ENCODE peak calls at places on chromosomes 1 and 21, in five cellular contexts. One of them, this sample, is unnamed.

GRCh38 chr1:84653130-84653680 is 37.1 kb downstream of the SSX2IP start:
- DNase-seq in activated T-cell treated with anti-CD3 and anti-CD28 coated beads for 1 hour: no peak
- DNase-seq in HAP-1: no peak
- DNase-seq in astrocyte of the spinal cord: peak
- DNase-seq in cardiac muscle cell: no peak
- DNase-seq in this sample: no peak

GRCh38 chr1:101257500-101258325 is 20.9 kb downstream of the S1PR1 start:
- DNase-seq in activated T-cell treated with anti-CD3 and anti-CD28 coated beads for 1 hour: no peak
- DNase-seq in HAP-1: no peak
- DNase-seq in astrocyte of the spinal cord: no peak
- DNase-seq in cardiac muscle cell: no peak
- DNase-seq in this sample: no peak

GRCh38 chr1:203556047-203556851 is 62.3 kb downstream of the OPTC start:
- DNase-seq in activated T-cell treated with anti-CD3 and anti-CD28 coated beads for 1 hour: no peak
- DNase-seq in HAP-1: peak
- DNase-seq in astrocyte of the spinal cord: peak
- DNase-seq in cardiac muscle cell: peak
- DNase-seq in this sample: no peak

GRCh38 chr1:67535474-67535873 is 105.3 kb upstream of the SERBP1 start:
- DNase-seq in activated T-cell treated with anti-CD3 and anti-CD28 coated beads for 1 hour: no peak
- DNase-seq in HAP-1: peak
- DNase-seq in astrocyte of the spinal cord: peak
- DNase-seq in cardiac muscle cell: peak
- DNase-seq in this sample: peak

GRCh38 chr1:23916209-23917131 is 3.3 kb upstream of the CNR2 start:
- DNase-seq in activated T-cell treated with anti-CD3 and anti-CD28 coated beads for 1 hour: peak
- DNase-seq in HAP-1: peak
- DNase-seq in astrocyte of the spinal cord: peak
- DNase-seq in cardiac muscle cell: peak
- DNase-seq in this sample: peak

GRCh38 chr1:167936930-167937708 is at the start of gene MPC2:
- DNase-seq in activated T-cell treated with anti-CD3 and anti-CD28 coated beads for 1 hour: peak
- DNase-seq in HAP-1: peak
- DNase-seq in astrocyte of the spinal cord: peak
- DNase-seq in cardiac muscle cell: peak
- DNase-seq in this sample: peak

GRCh38 chr1:234605983-234606730 is 3.8 kb downstream of the IRF2BP2 start:
- DNase-seq in activated T-cell treated with anti-CD3 and anti-CD28 coated beads for 1 hour: peak
- DNase-seq in HAP-1: no peak
- DNase-seq in astrocyte of the spinal cord: peak
- DNase-seq in cardiac muscle cell: no peak
- DNase-seq in this sample: peak

GRCh38 chr1:230922620-230923019 is 54.3 kb upstream of the C1orf198 start:
- DNase-seq in activated T-cell treated with anti-CD3 and anti-CD28 coated beads for 1 hour: no peak
- DNase-seq in HAP-1: no peak
- DNase-seq in astrocyte of the spinal cord: no peak
- DNase-seq in cardiac muscle cell: peak
- DNase-seq in this sample: no peak

GRCh38 chr1:93979718-93980319 is 70.6 kb upstream of the GCLM start:
- DNase-seq in activated T-cell treated with anti-CD3 and anti-CD28 coated beads for 1 hour: no peak
- DNase-seq in HAP-1: no peak
- DNase-seq in astrocyte of the spinal cord: peak
- DNase-seq in cardiac muscle cell: no peak
- DNase-seq in this sample: peak

GRCh38 chr1:8604041-8604942 is 213.1 kb downstream of the RERE start:
- DNase-seq in activated T-cell treated with anti-CD3 and anti-CD28 coated beads for 1 hour: no peak
- DNase-seq in HAP-1: no peak
- DNase-seq in astrocyte of the spinal cord: no peak
- DNase-seq in cardiac muscle cell: no peak
- DNase-seq in this sample: peak

GRCh38 chr1:11858968-11859871 is 475 bp upstream of the NPPB start:
- DNase-seq in activated T-cell treated with anti-CD3 and anti-CD28 coated beads for 1 hour: peak
- DNase-seq in HAP-1: peak
- DNase-seq in astrocyte of the spinal cord: peak
- DNase-seq in cardiac muscle cell: peak
- DNase-seq in this sample: no peak

GRCh38 chr1:918353-918752 is 5.4 kb upstream of the SAMD11 start:
- DNase-seq in activated T-cell treated with anti-CD3 and anti-CD28 coated beads for 1 hour: no peak
- DNase-seq in HAP-1: no peak
- DNase-seq in astrocyte of the spinal cord: no peak
- DNase-seq in cardiac muscle cell: no peak
- DNase-seq in this sample: no peak

GRCh38 chr1:3037281-3038040 is 16.2 kb downstream of the ACTRT2 start:
- DNase-seq in activated T-cell treated with anti-CD3 and anti-CD28 coated beads for 1 hour: no peak
- DNase-seq in HAP-1: no peak
- DNase-seq in astrocyte of the spinal cord: no peak
- DNase-seq in cardiac muscle cell: no peak
- DNase-seq in this sample: no peak

GRCh38 chr21:27026501-27026900 is 59.6 kb upstream of the ADAMTS5 start:
- DNase-seq in activated T-cell treated with anti-CD3 and anti-CD28 coated beads for 1 hour: no peak
- DNase-seq in HAP-1: no peak
- DNase-seq in astrocyte of the spinal cord: no peak
- DNase-seq in cardiac muscle cell: no peak
- DNase-seq in this sample: no peak

GRCh38 chr1:216034506-216034905 is 388.7 kb downstream of the USH2A start:
- DNase-seq in activated T-cell treated with anti-CD3 and anti-CD28 coated beads for 1 hour: no peak
- DNase-seq in HAP-1: peak
- DNase-seq in astrocyte of the spinal cord: no peak
- DNase-seq in cardiac muscle cell: peak
- DNase-seq in this sample: no peak

GRCh38 chr1:214506972-214507431 is 44.4 kb downstream of the PTPN14 start:
- DNase-seq in activated T-cell treated with anti-CD3 and anti-CD28 coated beads for 1 hour: no peak
- DNase-seq in HAP-1: peak
- DNase-seq in astrocyte of the spinal cord: no peak
- DNase-seq in cardiac muscle cell: no peak
- DNase-seq in this sample: no peak

GRCh38 chr1:30782361-30783243 is 25.0 kb upstream of the LAPTM5 start:
- DNase-seq in activated T-cell treated with anti-CD3 and anti-CD28 coated beads for 1 hour: peak
- DNase-seq in HAP-1: peak
- DNase-seq in astrocyte of the spinal cord: peak
- DNase-seq in cardiac muscle cell: peak
- DNase-seq in this sample: peak

GRCh38 chr1:226668173-226668560 is 70.9 kb downstream of the ITPKB start:
- DNase-seq in activated T-cell treated with anti-CD3 and anti-CD28 coated beads for 1 hour: no peak
- DNase-seq in HAP-1: no peak
- DNase-seq in astrocyte of the spinal cord: no peak
- DNase-seq in cardiac muscle cell: no peak
- DNase-seq in this sample: no peak

GRCh38 chr1:114342376-114342775 is 168.6 kb downstream of the TRIM33 start:
- DNase-seq in activated T-cell treated with anti-CD3 and anti-CD28 coated beads for 1 hour: peak
- DNase-seq in HAP-1: no peak
- DNase-seq in astrocyte of the spinal cord: no peak
- DNase-seq in cardiac muscle cell: no peak
- DNase-seq in this sample: no peak

GRCh38 chr1:36321119-36321951 is 2.1 kb downstream of the EVA1B start:
- DNase-seq in activated T-cell treated with anti-CD3 and anti-CD28 coated beads for 1 hour: no peak
- DNase-seq in HAP-1: no peak
- DNase-seq in astrocyte of the spinal cord: peak
- DNase-seq in cardiac muscle cell: peak
- DNase-seq in this sample: no peak

GRCh38 chr1:151980287-151981177 is 13.1 kb downstream of the S100A10 start:
- DNase-seq in activated T-cell treated with anti-CD3 and anti-CD28 coated beads for 1 hour: no peak
- DNase-seq in HAP-1: peak
- DNase-seq in astrocyte of the spinal cord: peak
- DNase-seq in cardiac muscle cell: no peak
- DNase-seq in this sample: no peak

GRCh38 chr21:40466893-40467483 is 380.0 kb downstream of the DSCAM start:
- DNase-seq in activated T-cell treated with anti-CD3 and anti-CD28 coated beads for 1 hour: no peak
- DNase-seq in HAP-1: no peak
- DNase-seq in astrocyte of the spinal cord: peak
- DNase-seq in cardiac muscle cell: peak
- DNase-seq in this sample: peak

GRCh38 chr1:44643721-44644330 is 30.5 kb downstream of the TMEM53 start:
- DNase-seq in activated T-cell treated with anti-CD3 and anti-CD28 coated beads for 1 hour: no peak
- DNase-seq in HAP-1: no peak
- DNase-seq in astrocyte of the spinal cord: peak
- DNase-seq in cardiac muscle cell: no peak
- DNase-seq in this sample: peak

GRCh38 chr1:15786581-15786980 is 20.9 kb downstream of the UQCRHL start:
- DNase-seq in activated T-cell treated with anti-CD3 and anti-CD28 coated beads for 1 hour: no peak
- DNase-seq in HAP-1: no peak
- DNase-seq in astrocyte of the spinal cord: peak
- DNase-seq in cardiac muscle cell: no peak
- DNase-seq in this sample: no peak

GRCh38 chr1:56034222-56034621 is 545.1 kb downstream of the PLPP3 start:
- DNase-seq in activated T-cell treated with anti-CD3 and anti-CD28 coated beads for 1 hour: no peak
- DNase-seq in HAP-1: no peak
- DNase-seq in astrocyte of the spinal cord: peak
- DNase-seq in cardiac muscle cell: no peak
- DNase-seq in this sample: no peak

GRCh38 chr1:235417101-235417697 is 50.0 kb downstream of the TBCE start:
- DNase-seq in activated T-cell treated with anti-CD3 and anti-CD28 coated beads for 1 hour: peak
- DNase-seq in HAP-1: peak
- DNase-seq in astrocyte of the spinal cord: peak
- DNase-seq in cardiac muscle cell: peak
- DNase-seq in this sample: peak

GRCh38 chr1:200886590-200886989 is 8.1 kb upstream of the INAVA start:
- DNase-seq in activated T-cell treated with anti-CD3 and anti-CD28 coated beads for 1 hour: no peak
- DNase-seq in HAP-1: no peak
- DNase-seq in astrocyte of the spinal cord: no peak
- DNase-seq in cardiac muscle cell: no peak
- DNase-seq in this sample: no peak

GRCh38 chr1:115668579-115668978 is 26.8 kb downstream of the VANGL1 start:
- DNase-seq in activated T-cell treated with anti-CD3 and anti-CD28 coated beads for 1 hour: no peak
- DNase-seq in HAP-1: no peak
- DNase-seq in astrocyte of the spinal cord: peak
- DNase-seq in cardiac muscle cell: no peak
- DNase-seq in this sample: no peak

GRCh38 chr1:63603810-63604209 is 10.6 kb downstream of the PGM1 start:
- DNase-seq in activated T-cell treated with anti-CD3 and anti-CD28 coated beads for 1 hour: no peak
- DNase-seq in HAP-1: no peak
- DNase-seq in astrocyte of the spinal cord: no peak
- DNase-seq in cardiac muscle cell: no peak
- DNase-seq in this sample: no peak

GRCh38 chr21:31938330-31939301 is 65.8 kb downstream of the HUNK start:
- DNase-seq in activated T-cell treated with anti-CD3 and anti-CD28 coated beads for 1 hour: no peak
- DNase-seq in HAP-1: no peak
- DNase-seq in astrocyte of the spinal cord: no peak
- DNase-seq in cardiac muscle cell: peak
- DNase-seq in this sample: no peak

GRCh38 chr1:32538887-32539583 is at the start of gene ZBTB8A:
- DNase-seq in activated T-cell treated with anti-CD3 and anti-CD28 coated beads for 1 hour: no peak
- DNase-seq in HAP-1: peak
- DNase-seq in astrocyte of the spinal cord: peak
- DNase-seq in cardiac muscle cell: peak
- DNase-seq in this sample: peak

GRCh38 chr21:43659136-43660000 is at the start of the genes HSF2BP and RRP1B:
- DNase-seq in activated T-cell treated with anti-CD3 and anti-CD28 coated beads for 1 hour: peak
- DNase-seq in HAP-1: peak
- DNase-seq in astrocyte of the spinal cord: peak
- DNase-seq in cardiac muscle cell: peak
- DNase-seq in this sample: peak

GRCh38 chr1:17370618-17371017 is 1.4 kb upstream of the PADI6 start:
- DNase-seq in activated T-cell treated with anti-CD3 and anti-CD28 coated beads for 1 hour: no peak
- DNase-seq in HAP-1: no peak
- DNase-seq in astrocyte of the spinal cord: no peak
- DNase-seq in cardiac muscle cell: no peak
- DNase-seq in this sample: peak

GRCh38 chr1:28508435-28508754 is 2.6 kb downstream of the RCC1 start:
- DNase-seq in activated T-cell treated with anti-CD3 and anti-CD28 coated beads for 1 hour: no peak
- DNase-seq in HAP-1: peak
- DNase-seq in astrocyte of the spinal cord: no peak
- DNase-seq in cardiac muscle cell: peak
- DNase-seq in this sample: no peak

GRCh38 chr1:21579788-21580187 is 70.6 kb downstream of the ALPL start:
- DNase-seq in activated T-cell treated with anti-CD3 and anti-CD28 coated beads for 1 hour: no peak
- DNase-seq in HAP-1: no peak
- DNase-seq in astrocyte of the spinal cord: no peak
- DNase-seq in cardiac muscle cell: no peak
- DNase-seq in this sample: peak

GRCh38 chr1:195745170-195746009 is 862.9 kb downstream of the KCNT2 start:
- DNase-seq in activated T-cell treated with anti-CD3 and anti-CD28 coated beads for 1 hour: no peak
- DNase-seq in HAP-1: peak
- DNase-seq in astrocyte of the spinal cord: no peak
- DNase-seq in cardiac muscle cell: no peak
- DNase-seq in this sample: peak

GRCh38 chr1:180192172-180192571 is 37.5 kb downstream of the QSOX1 start:
- DNase-seq in activated T-cell treated with anti-CD3 and anti-CD28 coated beads for 1 hour: no peak
- DNase-seq in HAP-1: no peak
- DNase-seq in astrocyte of the spinal cord: no peak
- DNase-seq in cardiac muscle cell: no peak
- DNase-seq in this sample: no peak

This sample was measured in NCI-H510A treated with DMSO at 0.1 percent for 48 hours.